ENCODE peak calls at places on chromosomes 3 and 15, in seven cellular contexts. V is cardiac muscle cell, P is fibroblast of lung, M is A549, B is Panc1, R is neuronal stem cell, Z is IMR-90. T is an unnamed sample. For H3K4me1 and H3K9me3, the result is how much of the 10 kb centered on the place peaks cover.

GRCh38 chr3:111989061-111989678 is 9.6 kb upstream of the TAGLN3 start:
- DNase-seq in V (peak), P (peak), M (peak), B (peak), R (no peak), Z (peak), T (no peak)

GRCh38 chr15:100696452-100696851 is 94.1 kb downstream of the ASB7 start:
- DNase-seq in V (peak), P (peak), M (no peak), B (no peak), R (no peak), Z (no peak), T (no peak)

GRCh38 chr3:185200639-185201038 is 47.8 kb upstream of the C3orf70 start:
- DNase-seq in V (peak), P (peak), M (no peak), B (no peak), R (no peak), Z (peak), T (no peak)

GRCh38 chr15:58707397-58707796 is 42.1 kb downstream of the ADAM10 start:
- DNase-seq in V (no peak), P (no peak), M (no peak), B (no peak), R (no peak), Z (no peak), T (no peak)

GRCh38 chr3:128623762-128624176 is 26.8 kb downstream of the RPN1 start:
- DNase-seq in V (peak), P (peak), M (no peak), B (no peak), R (no peak), Z (peak), T (no peak)

GRCh38 chr3:181791380-181791779 is 79.7 kb downstream of the SOX2 start:
- DNase-seq in V (no peak), P (peak), M (no peak), B (no peak), R (no peak), Z (no peak), T (no peak)

GRCh38 chr15:78840661-78841060 is 29.4 kb upstream of the ADAMTS7 start:
- DNase-seq in V (no peak), P (peak), M (no peak), B (no peak), R (no peak), Z (no peak), T (no peak)

GRCh38 chr15:93759626-93760025 is 471.7 kb upstream of the MCTP2 start:
- DNase-seq in V (no peak), P (peak), M (no peak), B (no peak), R (no peak), Z (no peak), T (no peak)

GRCh38 chr3:184002469-184002868 is 15.2 kb downstream of the ABCC5 start:
- DNase-seq in V (no peak), P (no peak), M (no peak), B (no peak), R (no peak), Z (no peak), T (no peak)

GRCh38 chr3:129305592-129306091 is 27.0 kb downstream of the HMCES start:
- DNase-seq in V (peak), P (peak), M (no peak), B (no peak), R (peak), Z (peak), T (no peak)

GRCh38 chr3:150227839-150228238 is 180.3 kb upstream of the TSC22D2 start:
- DNase-seq in V (peak), P (peak), M (peak), B (no peak), R (peak), Z (peak), T (no peak)

GRCh38 chr3:14988988-14989394 is 41.6 kb downstream of the NR2C2 start:
- DNase-seq in V (no peak), P (no peak), M (peak), B (no peak), R (no peak), Z (no peak), T (peak)

GRCh38 chr3:192834428-192834827 is 83.2 kb downstream of the MB21D2 start:
- DNase-seq in V (no peak), P (peak), M (no peak), B (no peak), R (no peak), Z (no peak), T (no peak)

GRCh38 chr15:70246623-70247200 is 149.0 kb upstream of the TLE3 start:
- DNase-seq in V (no peak), P (no peak), M (no peak), B (no peak), R (no peak), Z (no peak), T (no peak)

GRCh38 chr15:80779658-80780415 is 667 bp downstream of the CEMIP start:
- DNase-seq in V (peak), P (peak), M (peak), B (no peak), R (peak), Z (peak), T (no peak)

GRCh38 chr3:24475945-24476344 is 18.7 kb downstream of the THRB start:
- DNase-seq in V (no peak), P (no peak), M (no peak), B (no peak), R (no peak), Z (no peak), T (no peak)

GRCh38 chr3:132721479-132722164 is 587 bp downstream of the NPHP3 start:
- DNase-seq in V (peak), P (peak), M (peak), B (no peak), R (peak), Z (peak), T (peak)

GRCh38 chr3:119322021-119322522 is 27.9 kb downstream of the ARHGAP31 start:
- DNase-seq in V (peak), P (peak), M (peak), B (no peak), R (no peak), Z (peak), T (no peak)

GRCh38 chr3:163605915-163606314 is 1472.4 kb downstream of the SI start:
- DNase-seq in V (no peak), P (no peak), M (no peak), B (no peak), R (no peak), Z (no peak), T (no peak)

GRCh38 chr3:195735036-195735695 is 14.4 kb downstream of the MUC20 start:
- DNase-seq in V (no peak), P (no peak), M (no peak), B (no peak), R (no peak), Z (no peak), T (no peak)

GRCh38 chr3:126106336-126107202 is 22.6 kb upstream of the SLC41A3 start:
- DNase-seq in V (no peak), P (no peak), M (no peak), B (no peak), R (no peak), Z (no peak), T (no peak)

GRCh38 chr3:64765951-64766350 is 78.2 kb upstream of the ADAMTS9 start:
- DNase-seq in V (no peak), P (no peak), M (no peak), B (no peak), R (no peak), Z (no peak), T (no peak)

GRCh38 chr3:11498646-11499045 is 145.1 kb downstream of the VGLL4 start:
- DNase-seq in V (peak), P (peak), M (no peak), B (no peak), R (no peak), Z (peak), T (no peak)

GRCh38 chr15:57373251-57373881 is 2.9 kb upstream of the CGNL1 start:
- DNase-seq in V (no peak), P (no peak), M (no peak), B (no peak), R (no peak), Z (no peak), T (no peak)

GRCh38 chr3:135159848-135160247 is 364.8 kb downstream of the EPHB1 start:
- DNase-seq in V (no peak), P (no peak), M (no peak), B (no peak), R (no peak), Z (no peak), T (no peak)

GRCh38 chr3:49343163-49343562 is 3.3 kb upstream of the USP4 start:
- DNase-seq in V (no peak), P (no peak), M (no peak), B (no peak), R (no peak), Z (no peak), T (no peak)

GRCh38 chr3:117998071-117998470 is 1036.6 kb downstream of the IGSF11 start:
- DNase-seq in V (no peak), P (peak), M (no peak), B (no peak), R (no peak), Z (peak), T (no peak)

GRCh38 chr15:40092416-40093223 is 16.1 kb downstream of the BMF start:
- DNase-seq in V (peak), P (peak), M (no peak), B (no peak), R (no peak), Z (peak), T (no peak)
- H3K4me1 ChIP-seq in V (half or more), P (under half), M (under half), B (under half), R (half or more), Z (half or more), T (under half)

DNA sequence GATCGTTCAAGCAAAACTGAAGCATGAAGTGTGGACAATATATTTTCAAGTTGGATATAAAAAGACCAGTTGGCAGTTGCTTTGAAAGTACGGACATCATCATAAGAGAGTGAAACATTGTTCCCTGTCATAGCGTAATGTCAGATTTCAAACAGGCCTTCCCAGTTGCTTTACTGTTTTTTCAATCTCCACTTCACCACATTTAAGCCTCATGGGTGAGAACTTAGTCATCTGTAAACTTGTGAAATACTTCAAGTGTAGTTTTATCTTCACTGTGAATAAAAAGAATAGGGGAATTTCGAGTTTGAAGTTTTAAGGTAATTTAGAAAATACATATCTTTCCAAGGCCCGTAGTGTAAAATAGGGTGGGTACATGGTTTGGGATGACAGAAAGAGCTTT is 435.1 kb upstream of the CNTN3 start:
- DNase-seq in V (no peak), P (no peak), M (no peak), B (no peak), R (no peak), Z (no peak), T (no peak)
- H3K9me3 ChIP-seq in V (under half), P (under half), M (under half), B (under half), R (under half), Z (under half), T (under half)

GRCh38 chr3:172282850-172283249 is 165.4 kb downstream of the GHSR start:
- DNase-seq in V (no peak), P (no peak), M (no peak), B (no peak), R (no peak), Z (no peak), T (no peak)

GRCh38 chr3:172286554-172287148 is 161.6 kb downstream of the GHSR start:
- DNase-seq in V (no peak), P (no peak), M (no peak), B (no peak), R (no peak), Z (no peak), T (no peak)

GRCh38 chr3:172281884-172282283 is 166.4 kb downstream of the GHSR start:
- DNase-seq in V (no peak), P (no peak), M (no peak), B (no peak), R (no peak), Z (no peak), T (no peak)

GRCh38 chr3:172285844-172286243 is 162.4 kb downstream of the GHSR start:
- DNase-seq in V (peak), P (peak), M (no peak), B (no peak), R (no peak), Z (peak), T (no peak)

DNA sequence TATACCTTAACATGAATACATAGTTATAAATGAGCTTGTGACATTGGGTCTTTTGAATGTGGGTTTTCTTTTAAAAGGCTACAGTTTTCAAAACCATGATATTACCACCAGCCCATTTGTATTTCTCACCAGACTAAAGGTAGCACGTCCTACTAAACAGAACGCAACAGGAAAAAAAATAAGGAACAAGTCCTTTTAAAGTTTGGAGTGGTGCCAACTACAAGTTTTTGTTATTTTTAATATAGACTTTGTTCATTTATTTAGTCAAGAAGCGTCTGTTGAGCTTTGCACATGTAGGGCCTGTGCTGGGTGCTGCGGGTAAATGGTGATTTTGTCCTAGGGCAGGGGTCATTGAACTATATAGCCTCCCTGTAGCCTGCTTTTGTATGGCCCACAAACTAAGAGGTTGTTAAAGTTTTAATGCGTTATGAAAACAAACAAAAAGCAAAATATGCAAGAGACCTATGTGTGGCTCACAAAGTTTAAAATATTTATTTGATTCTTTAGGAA is 164.4 kb downstream of the GHSR start:
- DNase-seq in V (no peak), P (no peak), M (no peak), B (no peak), R (no peak), Z (no peak), T (no peak)
- H3K4me1 ChIP-seq in V (under half), P (under half), M (half or more), B (under half), R (under half), Z (under half), T (under half)

GRCh38 chr3:5052247-5052646 is 69.8 kb upstream of the ARL8B start:
- DNase-seq in V (no peak), P (no peak), M (no peak), B (no peak), R (no peak), Z (no peak), T (no peak)
- H3K9me3 ChIP-seq in V (under half), P (under half), M (under half), B (under half), R (under half), Z (under half), T (under half)

DNA sequence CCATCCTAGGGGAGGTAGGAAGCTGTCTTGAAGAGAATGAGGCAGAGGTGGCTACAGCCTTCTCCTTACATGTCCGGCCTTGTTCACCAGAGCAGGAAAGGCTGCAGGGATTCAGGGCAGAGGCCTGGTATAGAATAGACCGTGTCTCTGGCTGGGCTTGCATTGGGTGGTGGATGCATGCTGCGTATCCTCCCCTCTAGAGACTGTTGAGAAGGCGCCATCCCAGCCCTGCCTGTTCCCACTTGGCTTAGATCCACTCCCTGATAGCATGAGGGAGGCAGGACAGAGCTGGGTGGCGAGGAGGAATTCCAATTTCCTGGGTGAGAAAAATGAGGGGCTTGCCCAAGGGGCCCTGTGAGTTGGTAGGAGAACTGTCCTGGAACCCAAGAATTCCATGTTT is 57.5 kb downstream of the CORO2B start:
- DNase-seq in V (no peak), P (no peak), M (no peak), B (no peak), R (no peak), Z (no peak), T (no peak)
- H3K4me1 ChIP-seq in V (under half), P (half or more), M (under half), B (under half), R (under half), Z (under half), T (under half)

GRCh38 chr15:27899583-27900295 is 199.4 kb downstream of the OCA2 start:
- DNase-seq in V (no peak), P (no peak), M (no peak), B (no peak), R (no peak), Z (no peak), T (no peak)
- H3K9me3 ChIP-seq in V (under half), P (under half), M (under half), B (under half), R (under half), Z (under half), T (under half)

GRCh38 chr3:188282871-188283270 is 128.9 kb downstream of the LPP start:
- DNase-seq in V (no peak), P (no peak), M (no peak), B (no peak), R (no peak), Z (no peak), T (no peak)

GRCh38 chr3:188280627-188281026 is 126.7 kb downstream of the LPP start:
- DNase-seq in V (no peak), P (peak), M (no peak), B (no peak), R (no peak), Z (peak), T (no peak)

GRCh38 chr3:188286087-188286513 is 132.1 kb downstream of the LPP start:
- DNase-seq in V (peak), P (peak), M (no peak), B (peak), R (no peak), Z (peak), T (no peak)

GRCh38 chr3:188284455-188285212 is 130.7 kb downstream of the LPP start:
- DNase-seq in V (no peak), P (peak), M (no peak), B (no peak), R (no peak), Z (peak), T (no peak)

GRCh38 chr3:188283347-188283746 is 129.4 kb downstream of the LPP start:
- DNase-seq in V (peak), P (peak), M (no peak), B (no peak), R (no peak), Z (peak), T (no peak)
- H3K4me1 ChIP-seq in V (under half), P (under half), M (half or more), B (under half), R (under half), Z (under half), T (under half)

GRCh38 chr3:147397911-147398809 is 8.2 kb downstream of the ZIC4 start:
- DNase-seq in V (no peak), P (no peak), M (no peak), B (no peak), R (peak), Z (no peak), T (no peak)
- H3K9me3 ChIP-seq in V (under half), P (under half), M (under half), B (under half), R (under half), Z (under half), T (under half)

GRCh38 chr3:16130066-16130465 is 44.4 kb upstream of the GALNT15 start:
- DNase-seq in V (peak), P (peak), M (no peak), B (no peak), R (no peak), Z (peak), T (no peak)
- H3K4me1 ChIP-seq in V (under half), P (under half), M (under half), B (under half), R (under half), Z (under half), T (under half)

GRCh38 chr15:99589801-99590200 is 24.0 kb downstream of the MEF2A start:
- DNase-seq in V (no peak), P (no peak), M (no peak), B (no peak), R (no peak), Z (no peak), T (no peak)
- H3K9me3 ChIP-seq in V (under half), P (under half), M (under half), B (under half), R (under half), Z (under half), T (under half)

T was measured in CD4-positive, CD25-positive, alpha-beta regulatory T cell.